ENCODE peak calls at places on chromosomes 2 and 18, in four cellular contexts. O is RPMI8226, V is SJSA1, G is RWPE1. Z is an unnamed sample.

GRCh38 chr2:157894694-157895450 is 18.7 kb upstream of the ACVR1 start:
- DNase-seq in O (no peak), V (no peak), G (peak; percentile 68), Z (no peak)

GRCh38 chr2:74004212-74005182 is 19.8 kb downstream of the TET3 start:
- DNase-seq in O (no peak), V (no peak), G (no peak), Z (no peak)

GRCh38 chr2:221581986-221582385 is 9.9 kb upstream of the EPHA4 start:
- DNase-seq in O (no peak), V (no peak), G (no peak), Z (no peak)

GRCh38 chr2:241802806-241803318 is 6.1 kb upstream of the NEU4 start:
- DNase-seq in O (no peak), V (no peak), G (no peak), Z (no peak)

GRCh38 chr2:201116959-201117734 is 1.2 kb downstream of the CFLAR start:
- DNase-seq in O (peak; percentile 81), V (no peak), G (peak; percentile 52), Z (peak; percentile 43)

GRCh38 chr18:47627030-47627429 is 303.4 kb downstream of the SMAD2 start:
- DNase-seq in O (no peak), V (no peak), G (no peak), Z (no peak)

GRCh38 chr2:9971105-9971818 is 19.8 kb downstream of the GRHL1 start:
- DNase-seq in O (no peak), V (no peak), G (peak; percentile 63), Z (no peak)

GRCh38 chr2:143907801-143908200 is 612.1 kb downstream of the ZEB2 start:
- DNase-seq in O (no peak), V (no peak), G (no peak), Z (no peak)

GRCh38 chr2:240596491-240596931 is 10.0 kb downstream of the CAPN10 start:
- DNase-seq in O (no peak), V (no peak), G (no peak), Z (peak; percentile 57)

GRCh38 chr2:241568738-241569137 is 10.2 kb downstream of the BOK start:
- DNase-seq in O (no peak), V (no peak), G (no peak), Z (no peak)

GRCh38 chr2:47002480-47003381 is 87.1 kb upstream of the MCFD2 start:
- DNase-seq in O (no peak), V (no peak), G (peak; percentile 41), Z (peak; percentile 85)

GRCh38 chr2:60140180-60140579 is 413.3 kb downstream of the BCL11A start:
- DNase-seq in O (no peak), V (no peak), G (peak; percentile 68), Z (no peak)